ENCODE peak calls at places on chromosomes 6 and 20, in eight cellular contexts. M is stimulated activated memory B cell treated with anti-CD40 and anti-IgM and Interleukin-4, amounts not matched to agents 10 μg/mL and 1 μg/mL and 100 μg/mL, for 72 hours; U is lung; X is activated CD4-positive, alpha-beta T cell treated with anti-CD3 and anti-CD28 coated beads for 36 hours; V is activated T-cell treated with anti-CD3 and anti-CD28 coated beads, Interleukin-2, amount 50 U/mL, for 72 hours; S is upper lobe of left lung; Q is left cardiac atrium; G is heart left ventricle. Y is an unnamed sample.

GRCh38 chr20:11447371-11448100 is 470.2 kb upstream of the BTBD3 start:
- ATAC-seq in M (no peak), X (no peak), V (no peak), U (no peak), Q (no peak), S (no peak), G (no peak), Y (no peak)

GRCh38 chr6:90538651-90539050 is 48.2 kb downstream of the MAP3K7 start:
- ATAC-seq in U (no peak), Q (peak), S (no peak), G (peak), X (no peak), M (no peak), V (no peak), Y (no peak)

GRCh38 chr6:2197177-2197671 is 48.2 kb downstream of the GMDS start:
- ATAC-seq in S (no peak), G (peak), M (no peak), U (no peak), Q (peak), V (no peak), X (no peak), Y (peak)

GRCh38 chr6:110191477-110191876 is 11.2 kb downstream of the CDC40 start:
- ATAC-seq in Q (no peak), S (no peak), U (no peak), G (no peak), X (no peak), V (no peak), M (no peak), Y (no peak)

GRCh38 chr20:58661298-58662141 is 10.4 kb downstream of the STX16 start:
- ATAC-seq in U (no peak), M (no peak), S (no peak), X (peak), V (peak), Q (peak), G (peak), Y (no peak)

GRCh38 chr6:1044040-1044836 is 267.7 kb upstream of the FOXQ1 start:
- ATAC-seq in S (no peak), Q (no peak), V (no peak), G (no peak), M (no peak), U (no peak), X (no peak), Y (no peak)

GRCh38 chr20:5031206-5031557 is 29.9 kb upstream of the SLC23A2 start:
- ATAC-seq in X (no peak), Q (no peak), V (no peak), G (no peak), S (no peak), U (no peak), M (no peak), Y (no peak)

GRCh38 chr6:169738204-169738971 is 13.0 kb downstream of the DYNLT2 start:
- ATAC-seq in V (no peak), M (no peak), U (no peak), G (peak), X (no peak), S (no peak), Q (peak), Y (peak)

GRCh38 chr6:44228836-44229235 is 5.4 kb downstream of the SLC29A1 start:
- ATAC-seq in U (no peak), Q (no peak), S (no peak), M (no peak), G (no peak), V (no peak), X (no peak), Y (no peak)

GRCh38 chr6:101818056-101818455 is 424.5 kb downstream of the GRIK2 start:
- ATAC-seq in S (no peak), V (no peak), X (no peak), Q (no peak), G (no peak), U (no peak), M (no peak), Y (no peak)

GRCh38 chr6:160269771-160270170 is 11.2 kb upstream of the SLC22A2 start:
- ATAC-seq in Q (no peak), G (no peak), M (no peak), V (no peak), X (no peak), U (no peak), S (no peak), Y (no peak)

GRCh38 chr6:159926542-159927203 is 35.9 kb downstream of the MAS1 start:
- ATAC-seq in U (no peak), S (no peak), M (no peak), V (no peak), X (no peak), Q (no peak), G (no peak), Y (no peak)

GRCh38 chr6:160863782-160864181 is 127.8 kb upstream of the MAP3K4 start:
- ATAC-seq in G (no peak), X (no peak), M (peak), V (no peak), U (no peak), Q (no peak), S (peak), Y (no peak)

GRCh38 chr6:75155586-75155985 is 50.3 kb downstream of the COL12A1 start:
- ATAC-seq in Q (no peak), U (no peak), X (no peak), V (no peak), S (no peak), M (no peak), G (no peak), Y (no peak)

Y was measured in gastroesophageal sphincter.